ENCODE peak calls at places on chromosomes 13 and 19, in six cellular contexts. One of them, this sample, is unnamed. For H3K9me3, the result is how much of the 10 kb centered on the place peaks cover.

GRCh38 chr13:29855009-29855408 is 4.6 kb upstream of the UBL3 start:
- DNase-seq in mucosa of descending colon: no peak
- DNase-seq in ovary: no peak
- DNase-seq in cardiac muscle cell: no peak
- DNase-seq in naive thymus-derived CD4-positive, alpha-beta T cell: no peak
- DNase-seq in CD4-positive, alpha-beta T cell: no peak
- DNase-seq in this sample: no peak

GRCh38 chr13:31119966-31120733 is 41.6 kb downstream of the HSPH1 start:
- DNase-seq in mucosa of descending colon: no peak
- DNase-seq in ovary: no peak
- DNase-seq in cardiac muscle cell: peak
- DNase-seq in naive thymus-derived CD4-positive, alpha-beta T cell: no peak
- DNase-seq in CD4-positive, alpha-beta T cell: no peak
- DNase-seq in this sample: no peak

GRCh38 chr13:89393758-89394157 is 1722.6 kb downstream of the SLITRK5 start:
- DNase-seq in mucosa of descending colon: no peak
- DNase-seq in ovary: no peak
- DNase-seq in cardiac muscle cell: no peak
- DNase-seq in naive thymus-derived CD4-positive, alpha-beta T cell: no peak
- DNase-seq in CD4-positive, alpha-beta T cell: no peak
- DNase-seq in this sample: no peak

GRCh38 chr13:111204438-111205177 is 89.5 kb downstream of the ARHGEF7 start:
- DNase-seq in mucosa of descending colon: no peak
- DNase-seq in ovary: peak
- DNase-seq in cardiac muscle cell: peak
- DNase-seq in naive thymus-derived CD4-positive, alpha-beta T cell: no peak
- DNase-seq in CD4-positive, alpha-beta T cell: no peak
- DNase-seq in this sample: no peak

GRCh38 chr13:110638814-110639806 is 23.8 kb downstream of the NAXD start:
- DNase-seq in mucosa of descending colon: no peak
- DNase-seq in ovary: no peak
- DNase-seq in cardiac muscle cell: no peak
- DNase-seq in naive thymus-derived CD4-positive, alpha-beta T cell: no peak
- DNase-seq in CD4-positive, alpha-beta T cell: no peak
- DNase-seq in this sample: no peak

GRCh38 chr19:5621945-5622464 is 571 bp downstream of the SAFB2 start:
- DNase-seq in mucosa of descending colon: peak
- DNase-seq in ovary: no peak
- DNase-seq in cardiac muscle cell: no peak
- DNase-seq in naive thymus-derived CD4-positive, alpha-beta T cell: no peak
- DNase-seq in CD4-positive, alpha-beta T cell: no peak
- DNase-seq in this sample: no peak

GRCh38 chr19:10708261-10708660 is 7.0 kb downstream of the QTRT1 start:
- DNase-seq in mucosa of descending colon: no peak
- DNase-seq in ovary: no peak
- DNase-seq in cardiac muscle cell: no peak
- DNase-seq in naive thymus-derived CD4-positive, alpha-beta T cell: no peak
- DNase-seq in CD4-positive, alpha-beta T cell: no peak
- DNase-seq in this sample: no peak

GRCh38 chr13:109200556-109200955 is 571.1 kb downstream of the MYO16 start:
- DNase-seq in mucosa of descending colon: no peak
- DNase-seq in ovary: no peak
- DNase-seq in cardiac muscle cell: no peak
- DNase-seq in naive thymus-derived CD4-positive, alpha-beta T cell: no peak
- DNase-seq in CD4-positive, alpha-beta T cell: no peak
- DNase-seq in this sample: no peak

GRCh38 chr13:32113564-32113963 is 82.0 kb downstream of the FRY start:
- DNase-seq in mucosa of descending colon: no peak
- DNase-seq in ovary: no peak
- DNase-seq in cardiac muscle cell: no peak
- DNase-seq in naive thymus-derived CD4-positive, alpha-beta T cell: no peak
- DNase-seq in CD4-positive, alpha-beta T cell: no peak
- DNase-seq in this sample: no peak

GRCh38 chr19:1026189-1027019 is at the start of gene CNN2:
- DNase-seq in mucosa of descending colon: peak
- DNase-seq in ovary: peak
- DNase-seq in cardiac muscle cell: peak
- DNase-seq in naive thymus-derived CD4-positive, alpha-beta T cell: no peak
- DNase-seq in CD4-positive, alpha-beta T cell: peak
- DNase-seq in this sample: peak

GRCh38 chr13:69565334-69565733 is 542.3 kb upstream of the ATXN8OS start:
- DNase-seq in mucosa of descending colon: no peak
- DNase-seq in ovary: no peak
- DNase-seq in cardiac muscle cell: peak
- DNase-seq in naive thymus-derived CD4-positive, alpha-beta T cell: no peak
- DNase-seq in CD4-positive, alpha-beta T cell: no peak
- DNase-seq in this sample: no peak

GRCh38 chr19:3606174-3606689 is 443 bp downstream of the TBXA2R start:
- DNase-seq in mucosa of descending colon: peak
- DNase-seq in ovary: no peak
- DNase-seq in cardiac muscle cell: no peak
- DNase-seq in naive thymus-derived CD4-positive, alpha-beta T cell: no peak
- DNase-seq in CD4-positive, alpha-beta T cell: no peak
- DNase-seq in this sample: no peak

GRCh38 chr13:76331948-76332712 is 554.1 kb downstream of the KCTD12 start:
- DNase-seq in mucosa of descending colon: no peak
- DNase-seq in ovary: no peak
- DNase-seq in cardiac muscle cell: peak
- DNase-seq in naive thymus-derived CD4-positive, alpha-beta T cell: no peak
- DNase-seq in CD4-positive, alpha-beta T cell: no peak
- DNase-seq in this sample: no peak

GRCh38 chr13:24071423-24072075 is 89.0 kb upstream of the SPATA13 start:
- DNase-seq in mucosa of descending colon: no peak
- DNase-seq in ovary: no peak
- DNase-seq in cardiac muscle cell: peak
- DNase-seq in naive thymus-derived CD4-positive, alpha-beta T cell: no peak
- DNase-seq in CD4-positive, alpha-beta T cell: no peak
- DNase-seq in this sample: no peak

GRCh38 chr13:102012299-102013293 is 389.3 kb downstream of the FGF14 start:
- DNase-seq in mucosa of descending colon: no peak
- DNase-seq in ovary: no peak
- DNase-seq in cardiac muscle cell: no peak
- DNase-seq in naive thymus-derived CD4-positive, alpha-beta T cell: no peak
- DNase-seq in CD4-positive, alpha-beta T cell: no peak
- DNase-seq in this sample: no peak

GRCh38 chr19:30871979-30872378 is 477.3 kb downstream of the TSHZ3 start:
- DNase-seq in mucosa of descending colon: no peak
- DNase-seq in ovary: no peak
- DNase-seq in cardiac muscle cell: no peak
- DNase-seq in naive thymus-derived CD4-positive, alpha-beta T cell: no peak
- DNase-seq in CD4-positive, alpha-beta T cell: no peak
- DNase-seq in this sample: no peak
- H3K9me3 ChIP-seq in mucosa of descending colon: under half
- H3K9me3 ChIP-seq in ovary: under half
- H3K9me3 ChIP-seq in cardiac muscle cell: under half
- H3K9me3 ChIP-seq in naive thymus-derived CD4-positive, alpha-beta T cell: under half
- H3K9me3 ChIP-seq in CD4-positive, alpha-beta T cell: under half
- H3K9me3 ChIP-seq in this sample: under half

GRCh38 chr19:52956917-52957316 is 5.8 kb downstream of the ZNF816 start:
- DNase-seq in mucosa of descending colon: no peak
- DNase-seq in ovary: no peak
- DNase-seq in cardiac muscle cell: no peak
- DNase-seq in naive thymus-derived CD4-positive, alpha-beta T cell: no peak
- DNase-seq in CD4-positive, alpha-beta T cell: no peak
- DNase-seq in this sample: no peak
- H3K9me3 ChIP-seq in mucosa of descending colon: half or more
- H3K9me3 ChIP-seq in ovary: under half
- H3K9me3 ChIP-seq in cardiac muscle cell: under half
- H3K9me3 ChIP-seq in naive thymus-derived CD4-positive, alpha-beta T cell: under half
- H3K9me3 ChIP-seq in CD4-positive, alpha-beta T cell: half or more
- H3K9me3 ChIP-seq in this sample: under half

GRCh38 chr19:57949296-57949695 is 1.8 kb upstream of the ZNF256 start:
- DNase-seq in mucosa of descending colon: no peak
- DNase-seq in ovary: no peak
- DNase-seq in cardiac muscle cell: no peak
- DNase-seq in naive thymus-derived CD4-positive, alpha-beta T cell: no peak
- DNase-seq in CD4-positive, alpha-beta T cell: no peak
- DNase-seq in this sample: no peak
- H3K9me3 ChIP-seq in mucosa of descending colon: half or more
- H3K9me3 ChIP-seq in ovary: under half
- H3K9me3 ChIP-seq in cardiac muscle cell: under half
- H3K9me3 ChIP-seq in naive thymus-derived CD4-positive, alpha-beta T cell: under half
- H3K9me3 ChIP-seq in CD4-positive, alpha-beta T cell: under half
- H3K9me3 ChIP-seq in this sample: under half

GRCh38 chr19:12222980-12223630 is 60.2 kb downstream of the ZNF136 start:
- DNase-seq in mucosa of descending colon: no peak
- DNase-seq in ovary: no peak
- DNase-seq in cardiac muscle cell: no peak
- DNase-seq in naive thymus-derived CD4-positive, alpha-beta T cell: no peak
- DNase-seq in CD4-positive, alpha-beta T cell: no peak
- DNase-seq in this sample: no peak

GRCh38 chr19:12217332-12217731 is 54.4 kb downstream of the ZNF136 start:
- DNase-seq in mucosa of descending colon: no peak
- DNase-seq in ovary: no peak
- DNase-seq in cardiac muscle cell: no peak
- DNase-seq in naive thymus-derived CD4-positive, alpha-beta T cell: no peak
- DNase-seq in CD4-positive, alpha-beta T cell: no peak
- DNase-seq in this sample: no peak
- H3K9me3 ChIP-seq in mucosa of descending colon: half or more
- H3K9me3 ChIP-seq in ovary: under half
- H3K9me3 ChIP-seq in cardiac muscle cell: under half
- H3K9me3 ChIP-seq in naive thymus-derived CD4-positive, alpha-beta T cell: under half
- H3K9me3 ChIP-seq in CD4-positive, alpha-beta T cell: half or more
- H3K9me3 ChIP-seq in this sample: under half

DNA sequence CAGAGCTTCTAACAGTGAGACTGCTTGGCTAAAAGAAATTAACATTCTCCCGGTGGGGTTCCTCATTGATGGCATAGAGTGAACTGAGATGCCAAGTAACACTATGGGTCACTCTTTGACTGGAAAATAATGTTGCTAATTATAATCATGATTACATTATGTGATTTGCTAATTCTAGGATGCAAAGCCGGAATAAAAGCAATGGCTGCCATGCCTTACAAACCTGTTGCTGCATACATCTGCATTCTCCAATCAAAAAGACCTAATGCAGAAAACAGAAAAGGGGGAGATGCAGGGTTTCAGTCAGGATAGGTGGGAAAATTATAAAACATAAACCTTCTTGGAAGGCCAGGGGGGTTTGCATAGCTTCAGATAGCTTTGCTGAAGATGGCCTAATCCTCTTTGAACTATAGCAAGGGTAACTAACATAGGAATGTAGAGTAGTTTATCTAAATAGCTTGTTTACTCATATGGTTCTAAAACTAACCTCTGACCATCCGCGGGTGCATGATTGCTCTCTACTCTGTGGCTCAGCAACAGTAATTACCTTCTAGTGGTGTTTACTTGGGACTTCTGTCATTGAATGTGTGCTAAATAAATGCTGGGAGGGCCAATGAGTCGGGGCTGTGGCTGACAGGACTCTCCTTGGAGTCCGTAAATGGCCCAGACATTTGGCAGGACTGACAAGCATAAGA is 1462.1 kb downstream of the UQCRFS1 start:
- DNase-seq in mucosa of descending colon: no peak
- DNase-seq in ovary: no peak
- DNase-seq in cardiac muscle cell: no peak
- DNase-seq in naive thymus-derived CD4-positive, alpha-beta T cell: no peak
- DNase-seq in CD4-positive, alpha-beta T cell: no peak
- DNase-seq in this sample: no peak
- H3K9me3 ChIP-seq in mucosa of descending colon: under half
- H3K9me3 ChIP-seq in ovary: under half
- H3K9me3 ChIP-seq in cardiac muscle cell: under half
- H3K9me3 ChIP-seq in naive thymus-derived CD4-positive, alpha-beta T cell: under half
- H3K9me3 ChIP-seq in CD4-positive, alpha-beta T cell: under half
- H3K9me3 ChIP-seq in this sample: under half

DNA sequence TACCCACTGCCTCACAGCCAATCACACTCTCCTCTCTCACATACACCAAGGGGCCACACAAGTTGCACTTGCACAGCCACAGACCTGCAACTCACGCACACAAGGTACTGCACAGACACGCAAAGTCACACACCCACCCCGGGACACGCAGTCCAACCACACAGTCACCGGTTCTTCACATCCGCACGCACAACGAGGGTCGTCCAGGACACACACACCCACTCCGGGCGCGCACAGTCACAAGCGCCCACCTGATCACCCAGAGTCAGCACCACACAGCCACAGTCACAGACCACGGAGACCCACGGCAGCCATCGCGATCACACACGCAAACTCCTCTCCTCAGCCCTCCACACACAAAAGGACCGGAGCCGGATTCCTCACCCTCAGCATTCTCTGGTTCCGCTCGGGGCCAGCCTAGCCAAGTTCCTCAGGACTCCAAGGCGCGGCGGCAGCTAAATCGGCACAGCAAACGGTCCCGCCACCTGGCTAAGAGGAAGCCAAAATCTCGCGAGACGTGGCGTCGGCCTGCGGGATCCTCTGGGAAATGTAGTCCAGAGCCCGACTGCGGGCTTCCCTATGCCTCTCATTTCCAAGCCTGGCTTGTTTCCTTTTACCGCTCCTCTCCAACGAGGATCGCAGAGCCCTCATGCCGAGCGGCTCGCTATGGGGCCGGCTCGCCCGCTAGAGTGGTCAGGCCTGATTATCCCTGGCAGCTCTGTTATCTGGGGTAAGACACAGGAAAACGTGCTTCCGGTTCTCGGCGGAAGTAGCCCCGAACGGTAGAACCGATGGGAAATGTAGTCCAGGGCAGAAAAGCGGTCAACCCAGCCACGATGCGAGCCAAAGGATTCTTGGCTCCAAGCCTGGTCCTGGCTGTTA is at the start of gene ZNF850:
- DNase-seq in mucosa of descending colon: peak
- DNase-seq in ovary: peak
- DNase-seq in cardiac muscle cell: peak
- DNase-seq in naive thymus-derived CD4-positive, alpha-beta T cell: peak
- DNase-seq in CD4-positive, alpha-beta T cell: peak
- DNase-seq in this sample: peak
- H3K9me3 ChIP-seq in mucosa of descending colon: half or more
- H3K9me3 ChIP-seq in ovary: under half
- H3K9me3 ChIP-seq in cardiac muscle cell: under half
- H3K9me3 ChIP-seq in naive thymus-derived CD4-positive, alpha-beta T cell: under half
- H3K9me3 ChIP-seq in CD4-positive, alpha-beta T cell: under half
- H3K9me3 ChIP-seq in this sample: under half

GRCh38 chr19:6952956-6953355 is 65.6 kb downstream of the ADGRE1 start:
- DNase-seq in mucosa of descending colon: no peak
- DNase-seq in ovary: no peak
- DNase-seq in cardiac muscle cell: no peak
- DNase-seq in naive thymus-derived CD4-positive, alpha-beta T cell: no peak
- DNase-seq in CD4-positive, alpha-beta T cell: no peak
- DNase-seq in this sample: no peak

GRCh38 chr19:6958786-6959185 is 62.4 kb downstream of the MBD3L2B start:
- DNase-seq in mucosa of descending colon: no peak
- DNase-seq in ovary: no peak
- DNase-seq in cardiac muscle cell: no peak
- DNase-seq in naive thymus-derived CD4-positive, alpha-beta T cell: no peak
- DNase-seq in CD4-positive, alpha-beta T cell: no peak
- DNase-seq in this sample: no peak

GRCh38 chr19:6956573-6956972 is 64.7 kb downstream of the MBD3L2B start:
- DNase-seq in mucosa of descending colon: no peak
- DNase-seq in ovary: no peak
- DNase-seq in cardiac muscle cell: no peak
- DNase-seq in naive thymus-derived CD4-positive, alpha-beta T cell: no peak
- DNase-seq in CD4-positive, alpha-beta T cell: no peak
- DNase-seq in this sample: no peak

DNA sequence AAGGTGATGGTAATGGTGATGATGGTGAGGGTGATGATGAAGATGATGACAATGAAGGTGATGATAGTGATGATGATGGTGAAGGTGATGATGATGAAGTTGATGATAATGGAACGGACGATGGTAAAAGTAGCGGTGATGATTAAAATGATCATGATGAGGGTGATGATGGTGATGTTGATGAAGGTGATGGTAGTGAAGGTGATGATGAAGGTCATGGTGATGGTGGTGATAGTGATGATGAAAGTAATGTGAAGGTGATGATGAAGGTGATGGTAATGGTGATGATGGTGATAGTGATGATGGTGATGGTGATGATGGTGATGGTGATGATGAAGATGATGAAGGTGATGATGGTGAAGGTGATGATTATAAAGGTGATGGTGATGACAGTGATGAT is 66.1 kb downstream of the MBD3L2B start:
- DNase-seq in mucosa of descending colon: no peak
- DNase-seq in ovary: no peak
- DNase-seq in cardiac muscle cell: no peak
- DNase-seq in naive thymus-derived CD4-positive, alpha-beta T cell: no peak
- DNase-seq in CD4-positive, alpha-beta T cell: no peak
- DNase-seq in this sample: no peak
- H3K9me3 ChIP-seq in mucosa of descending colon: under half
- H3K9me3 ChIP-seq in ovary: under half
- H3K9me3 ChIP-seq in cardiac muscle cell: under half
- H3K9me3 ChIP-seq in naive thymus-derived CD4-positive, alpha-beta T cell: under half
- H3K9me3 ChIP-seq in CD4-positive, alpha-beta T cell: under half
- H3K9me3 ChIP-seq in this sample: under half

This sample was measured in T-helper 17 cell.